ENCODE peak calls at places on chromosomes 11 and 22, in seven cellular contexts. H, F, N, R, A, P and Y are unnamed samples.

GRCh38 chr11:114725623-114726022 is 47.3 kb downstream of the NXPE2 start:
- DNase-seq in R (no peak), N (no peak), P (no peak), F (no peak), H (no peak), A (no peak), Y (no peak)

GRCh38 chr22:30720263-30720837 is 25.7 kb downstream of the OSBP2 start:
- DNase-seq in R (no peak), A (no peak), N (no peak), P (no peak), F (no peak), H (no peak), Y (no peak)

GRCh38 chr22:35918466-35918865 is 110.2 kb downstream of the RBFOX2 start:
- DNase-seq in H (no peak), R (no peak), N (no peak), A (no peak), P (no peak), F (no peak), Y (no peak)

GRCh38 chr11:42161886-42162285 is 702.4 kb upstream of the LRRC4C start:
- DNase-seq in H (no peak), R (no peak), N (no peak), F (no peak), P (no peak), A (no peak), Y (no peak)

GRCh38 chr22:26589367-26589844 is 526 bp downstream of the TPST2 start:
- DNase-seq in N (no peak), A (peak), P (no peak), R (no peak), F (peak), H (no peak), Y (peak)

GRCh38 chr11:128574576-128575011 is 12.8 kb downstream of the ETS1 start:
- DNase-seq in N (no peak), H (no peak), A (no peak), R (no peak), P (no peak), F (no peak), Y (no peak)

GRCh38 chr11:7667460-7667859 is 5.8 kb downstream of the CYB5R2 start:
- DNase-seq in H (no peak), P (no peak), F (no peak), R (no peak), A (no peak), N (no peak), Y (peak)

GRCh38 chr11:100151944-100152343 is 535.1 kb upstream of the ARHGAP42 start:
- DNase-seq in N (no peak), F (no peak), H (no peak), R (no peak), A (no peak), P (no peak), Y (no peak)

GRCh38 chr11:124895471-124895971 is 2.1 kb downstream of the ROBO4 start:
- DNase-seq in A (peak), N (no peak), P (no peak), F (no peak), R (no peak), H (no peak), Y (no peak)

GRCh38 chr11:97364047-97364446 is 974.2 kb downstream of the JRKL start:
- DNase-seq in H (no peak), P (no peak), N (no peak), R (no peak), A (no peak), F (no peak), Y (no peak)

GRCh38 chr11:64848779-64849599 is 4.5 kb upstream of the CDC42BPG start:
- DNase-seq in P (no peak), N (no peak), A (no peak), R (no peak), F (no peak), H (no peak), Y (peak)

GRCh38 chr22:47835726-47836125 is 1073.3 kb downstream of the TBC1D22A start:
- DNase-seq in P (peak), A (no peak), F (no peak), H (peak), R (no peak), N (no peak), Y (peak)

GRCh38 chr11:62459080-62459479 is 40.2 kb downstream of the SCGB1A1 start:
- DNase-seq in N (no peak), H (no peak), A (no peak), R (no peak), F (no peak), P (no peak), Y (no peak)

GRCh38 chr11:62458212-62459002 is 39.6 kb downstream of the SCGB1A1 start:
- DNase-seq in P (peak), F (peak), R (no peak), H (no peak), A (no peak), N (no peak), Y (no peak)

GRCh38 chr11:62464655-62465054 is 45.8 kb downstream of the SCGB1A1 start:
- DNase-seq in N (no peak), R (peak), P (no peak), A (no peak), H (no peak), F (no peak), Y (no peak)

GRCh38 chr11:62457474-62457873 is 38.6 kb downstream of the SCGB1A1 start:
- DNase-seq in N (no peak), P (no peak), A (no peak), H (no peak), R (no peak), F (no peak), Y (no peak)

GRCh38 chr11:62461740-62462522 is 43.1 kb downstream of the SCGB1A1 start:
- DNase-seq in P (no peak), F (peak), R (no peak), H (no peak), N (no peak), A (no peak), Y (no peak)
- TF ChIP-seq JUND in P (no peak), F (peak), R (no peak), H (peak), N (no peak), A (peak), Y (no peak)

DNA sequence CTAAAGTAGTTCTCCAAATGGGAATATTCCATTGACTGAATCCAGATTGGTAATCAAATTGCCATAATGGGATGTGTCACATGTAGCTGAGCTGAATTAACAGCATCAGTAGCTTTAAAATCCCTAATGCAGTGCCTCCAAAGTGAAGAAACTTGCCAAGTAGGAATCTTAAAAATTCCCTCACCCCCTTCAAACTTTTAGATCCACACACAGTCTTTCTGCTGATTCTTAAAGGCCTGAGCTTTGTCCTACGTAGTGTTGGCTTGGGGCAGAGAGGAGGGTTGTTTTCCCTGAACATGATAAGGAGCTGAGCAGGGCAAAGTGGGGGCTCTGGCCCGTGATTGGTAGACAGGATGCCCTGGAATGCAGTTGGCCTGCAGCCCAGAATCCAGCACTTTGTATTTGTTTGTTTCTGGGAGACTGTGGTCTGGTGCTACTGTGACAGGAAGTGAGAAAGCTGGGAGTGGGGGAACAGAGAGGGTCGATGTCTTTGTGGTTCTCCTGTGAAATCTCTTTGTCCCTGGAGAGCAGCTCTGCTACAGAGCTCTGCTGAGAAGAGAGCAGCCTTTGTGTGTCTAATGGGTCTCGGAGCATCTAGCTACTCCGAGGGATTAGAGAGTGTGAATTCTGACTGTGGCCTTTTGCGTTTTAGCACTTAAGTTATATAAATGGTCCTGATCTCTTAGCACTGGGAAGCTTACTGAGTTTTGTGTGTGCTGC is 16.9 kb downstream of the CTNND1 start:
- DNase-seq in R (no peak), N (peak), A (peak), P (peak), H (peak), F (peak), Y (peak)
- TF ChIP-seq JUND in R (no peak), N (no peak), A (no peak), P (peak), H (peak), F (no peak), Y (no peak)

GRCh38 chr11:17395554-17395961 is 7.1 kb upstream of the KCNJ11 start:
- DNase-seq in P (no peak), A (peak), N (no peak), H (no peak), F (no peak), R (no peak), Y (no peak)
- TF ChIP-seq JUND in P (no peak), A (no peak), N (no peak), H (no peak), F (no peak), R (no peak), Y (no peak)

GRCh38 chr22:32499666-32500065 is 25.1 kb downstream of the FBXO7 start:
- DNase-seq in N (no peak), R (no peak), P (no peak), H (no peak), A (no peak), F (no peak), Y (no peak)
- TF ChIP-seq JUND in N (no peak), R (no peak), P (no peak), H (no peak), A (no peak), F (no peak), Y (no peak)

DNA sequence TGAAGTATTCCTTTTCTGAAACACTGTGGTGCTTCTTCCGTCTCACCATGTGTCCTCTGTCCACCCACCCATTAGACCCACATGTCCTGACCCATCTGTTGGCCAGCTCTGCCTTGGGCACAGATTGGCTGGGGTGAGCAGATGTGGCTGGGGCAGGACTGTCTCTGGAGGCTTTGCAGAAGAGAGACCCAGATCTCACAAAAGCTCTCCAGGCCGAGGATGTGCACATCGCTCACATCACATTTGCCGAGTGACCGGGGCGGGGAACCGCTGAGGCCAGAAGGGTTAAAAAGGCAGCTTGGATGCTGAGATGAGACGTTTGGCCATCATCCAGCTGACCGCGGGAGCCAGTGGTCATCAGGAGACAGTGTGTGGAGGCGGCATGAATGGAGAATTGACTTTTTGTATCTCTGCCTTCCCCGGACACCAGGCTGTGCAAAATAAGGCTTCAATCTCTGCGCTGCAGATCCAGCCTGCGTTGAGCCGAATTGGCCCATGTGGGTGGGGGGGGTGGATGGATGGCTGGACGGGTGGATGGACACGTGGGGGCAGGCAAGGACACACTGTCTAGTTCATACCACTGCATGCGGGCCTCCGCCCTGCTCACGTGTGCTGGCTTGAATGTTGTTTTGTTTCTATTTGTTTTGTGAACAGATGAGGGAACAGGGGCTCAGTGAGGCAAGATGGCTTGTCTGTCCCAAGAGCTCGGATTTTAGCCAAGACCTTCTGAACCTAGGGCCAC is 6.1 kb downstream of the IFITM10 start:
- DNase-seq in A (peak), N (no peak), R (no peak), P (no peak), F (no peak), H (no peak), Y (no peak)
- TF ChIP-seq JUND in A (no peak), N (no peak), R (no peak), P (no peak), F (no peak), H (no peak), Y (no peak)

GRCh38 chr11:69516526-69516925 is 35.1 kb downstream of the LINC01488 start:
- DNase-seq in F (no peak), A (no peak), H (no peak), R (no peak), N (no peak), P (no peak), Y (peak)

GRCh38 chr11:69515271-69516245 is 34.1 kb downstream of the LINC01488 start:
- DNase-seq in R (no peak), N (no peak), P (no peak), H (no peak), A (no peak), F (no peak), Y (no peak)

GRCh38 chr11:69521461-69521860 is 40.0 kb downstream of the LINC01488 start:
- DNase-seq in P (no peak), R (no peak), F (no peak), N (peak), H (no peak), A (no peak), Y (no peak)

GRCh38 chr11:69520186-69520585 is 38.7 kb downstream of the LINC01488 start:
- DNase-seq in A (no peak), P (no peak), R (no peak), F (no peak), H (no peak), N (no peak), Y (no peak)

DNA sequence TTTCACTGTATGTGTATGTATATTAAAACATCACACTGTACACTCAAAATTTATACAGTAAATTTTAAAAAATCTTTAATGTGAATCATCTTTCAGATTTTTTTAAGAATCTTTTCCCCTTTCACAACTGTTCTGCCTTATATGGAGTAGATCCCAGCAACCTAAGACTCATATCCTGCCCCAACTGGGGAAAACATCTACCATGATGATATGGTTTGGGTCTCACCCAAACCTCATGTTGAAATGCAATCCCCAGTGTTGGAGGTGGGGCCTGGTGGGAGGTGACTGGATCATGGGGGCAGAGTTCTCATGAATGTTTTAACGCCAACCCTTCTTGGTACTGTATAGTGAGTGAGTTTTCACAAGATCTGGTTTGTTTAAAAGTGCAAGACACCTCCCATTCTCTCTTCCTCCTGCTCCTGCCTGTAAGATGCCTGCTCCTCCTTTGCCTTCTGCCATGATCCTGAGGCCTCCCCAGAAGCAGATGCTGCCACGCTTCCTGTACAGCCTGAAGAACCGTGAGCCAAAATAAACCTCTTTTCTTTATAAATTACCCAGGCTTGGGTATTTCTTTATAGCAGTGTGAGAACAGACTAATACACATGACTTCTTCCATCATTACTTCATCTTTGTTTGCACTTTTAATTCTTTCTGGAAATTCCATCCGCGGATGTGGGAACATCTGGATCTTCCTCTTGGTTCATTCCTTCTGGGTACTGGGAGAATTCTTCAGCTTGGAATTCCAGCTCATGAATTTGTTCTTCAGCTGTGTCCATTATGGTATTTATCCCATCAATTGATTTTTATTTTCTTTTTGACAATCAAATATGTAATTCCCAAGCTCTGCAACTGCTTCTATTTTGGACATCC is 36.9 kb downstream of the LINC01488 start:
- DNase-seq in P (no peak), R (no peak), H (no peak), A (no peak), N (no peak), F (no peak), Y (no peak)
- TF ChIP-seq JUND in P (no peak), R (no peak), H (no peak), A (no peak), N (no peak), F (no peak), Y (no peak)

DNA sequence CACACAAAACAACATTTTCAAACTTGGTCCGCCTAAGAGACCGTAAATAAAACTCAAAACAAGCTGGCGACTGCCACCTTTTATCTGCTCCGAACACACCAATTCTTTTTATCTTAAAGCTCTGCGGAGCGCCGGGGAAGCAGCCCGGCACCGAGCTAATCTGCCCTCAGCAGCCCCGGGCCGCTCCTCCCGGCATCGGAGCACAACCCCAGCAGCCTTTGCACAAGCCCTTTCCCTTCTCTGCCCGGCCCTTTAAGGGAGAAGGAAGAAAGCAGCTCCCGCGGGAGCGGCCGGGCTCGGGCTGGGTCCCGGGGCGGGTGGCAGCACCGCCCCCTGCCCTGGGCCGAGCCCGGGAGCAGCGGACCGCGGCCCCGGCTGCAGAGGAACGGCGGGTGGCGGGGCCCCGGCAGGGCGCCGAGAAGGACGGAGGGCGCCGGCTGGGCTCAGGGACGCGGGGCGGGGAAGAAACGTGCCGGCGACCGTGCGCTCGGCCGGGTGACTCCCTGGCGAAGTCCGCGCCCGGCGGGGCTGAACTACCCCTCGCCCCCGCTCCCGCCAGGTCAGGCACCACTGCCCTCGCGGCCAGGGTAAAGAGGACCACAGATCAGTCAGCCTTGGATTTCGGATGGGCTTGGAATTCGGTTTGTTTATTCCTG is 133.5 kb upstream of the C11orf58 start:
- DNase-seq in N (no peak), A (peak), F (peak), P (no peak), R (no peak), H (no peak), Y (peak)
- TF ChIP-seq JUND in N (no peak), A (no peak), F (no peak), P (no peak), R (no peak), H (no peak), Y (no peak)

DNA sequence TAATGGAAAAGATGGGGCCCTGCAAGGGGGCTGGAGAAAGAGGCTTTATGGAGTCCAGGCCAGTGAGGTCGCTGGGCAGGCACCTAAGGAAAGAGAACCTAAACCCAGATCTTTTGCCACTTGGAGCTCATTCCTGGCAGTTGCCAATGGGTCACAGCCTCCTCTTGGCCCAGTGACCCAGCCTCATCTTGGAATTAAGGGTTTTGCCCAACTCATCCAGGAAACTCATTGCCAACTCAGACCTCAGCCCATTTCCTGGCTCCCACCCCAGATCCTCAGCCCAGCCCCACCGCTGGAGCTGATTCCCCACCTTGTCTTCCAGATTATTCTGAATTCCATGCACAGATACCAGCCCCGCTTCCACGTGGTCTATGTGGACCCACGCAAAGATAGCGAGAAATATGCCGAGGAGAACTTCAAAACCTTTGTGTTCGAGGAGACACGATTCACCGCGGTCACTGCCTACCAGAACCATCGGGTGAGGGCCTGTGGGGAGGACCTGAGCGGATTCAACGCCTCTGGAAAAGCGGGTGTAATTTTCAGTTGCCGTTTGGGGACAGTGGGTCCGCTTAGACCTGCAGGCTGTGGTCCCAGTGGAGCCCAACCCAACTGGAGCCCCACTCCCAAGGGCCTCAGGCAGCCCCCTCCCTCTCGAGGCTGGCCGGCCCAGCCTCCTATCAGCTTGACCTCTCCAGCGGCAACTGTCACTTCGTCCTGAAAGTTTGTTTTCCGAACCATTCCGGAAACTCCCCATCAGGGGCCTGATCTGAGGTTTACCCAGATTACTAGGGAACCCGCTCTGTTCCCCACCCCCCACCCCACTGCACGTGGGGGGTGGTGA is 4.3 kb downstream of the TBX1 start:
- DNase-seq in R (no peak), A (no peak), N (no peak), P (no peak), H (no peak), F (no peak), Y (no peak)
- TF ChIP-seq JUND in R (no peak), A (no peak), N (no peak), P (no peak), H (no peak), F (no peak), Y (no peak)